ENCODE peak calls at places on chromosomes 3 and 15, in six cellular contexts. U, L, Y, P, D and O are unnamed samples.

GRCh38 chr3:101567528-101568317 is 6.1 kb downstream of the TRMT10C start:
- DNase-seq in D (no peak), U (no peak), P (no peak), L (no peak), Y (no peak), O (peak)

GRCh38 chr3:152021951-152022461 is 148.6 kb downstream of the SUCNR1 start:
- DNase-seq in Y (no peak), P (peak), D (no peak), U (no peak), L (no peak), O (peak)

GRCh38 chr3:105523496-105523895 is 156.8 kb downstream of the ALCAM start:
- DNase-seq in P (peak), D (no peak), U (no peak), Y (peak), L (no peak), O (no peak)

GRCh38 chr15:48185527-48185926 is 5.9 kb upstream of the CTXN2 start:
- DNase-seq in L (no peak), P (no peak), Y (no peak), D (no peak), U (no peak), O (no peak)

GRCh38 chr3:31161889-31162288 is 267.4 kb upstream of the GADL1 start:
- DNase-seq in Y (no peak), L (no peak), U (no peak), D (no peak), P (peak), O (no peak)

GRCh38 chr15:82952156-82953081 is at the start of gene HOMER2:
- DNase-seq in D (peak), Y (no peak), U (no peak), L (no peak), P (no peak), O (no peak)

GRCh38 chr3:150751781-150752263 is 11.1 kb downstream of the SIAH2 start:
- DNase-seq in D (no peak), P (no peak), Y (no peak), U (no peak), L (no peak), O (no peak)

GRCh38 chr3:101780661-101781060 is 1.6 kb downstream of the NXPE3 start:
- DNase-seq in D (no peak), Y (peak), L (no peak), P (peak), U (peak), O (no peak)

GRCh38 chr3:49346797-49347251 is 7.0 kb upstream of the USP4 start:
- DNase-seq in D (no peak), U (no peak), P (peak), Y (no peak), L (no peak), O (no peak)

GRCh38 chr3:65758871-65759598 is 279.7 kb downstream of the MAGI1 start:
- DNase-seq in D (no peak), L (no peak), U (no peak), P (peak), Y (no peak), O (no peak)
- H3K4me3 ChIP-seq in D (no peak), L (no peak), U (no peak), P (no peak), Y (no peak), O (no peak)

DNA sequence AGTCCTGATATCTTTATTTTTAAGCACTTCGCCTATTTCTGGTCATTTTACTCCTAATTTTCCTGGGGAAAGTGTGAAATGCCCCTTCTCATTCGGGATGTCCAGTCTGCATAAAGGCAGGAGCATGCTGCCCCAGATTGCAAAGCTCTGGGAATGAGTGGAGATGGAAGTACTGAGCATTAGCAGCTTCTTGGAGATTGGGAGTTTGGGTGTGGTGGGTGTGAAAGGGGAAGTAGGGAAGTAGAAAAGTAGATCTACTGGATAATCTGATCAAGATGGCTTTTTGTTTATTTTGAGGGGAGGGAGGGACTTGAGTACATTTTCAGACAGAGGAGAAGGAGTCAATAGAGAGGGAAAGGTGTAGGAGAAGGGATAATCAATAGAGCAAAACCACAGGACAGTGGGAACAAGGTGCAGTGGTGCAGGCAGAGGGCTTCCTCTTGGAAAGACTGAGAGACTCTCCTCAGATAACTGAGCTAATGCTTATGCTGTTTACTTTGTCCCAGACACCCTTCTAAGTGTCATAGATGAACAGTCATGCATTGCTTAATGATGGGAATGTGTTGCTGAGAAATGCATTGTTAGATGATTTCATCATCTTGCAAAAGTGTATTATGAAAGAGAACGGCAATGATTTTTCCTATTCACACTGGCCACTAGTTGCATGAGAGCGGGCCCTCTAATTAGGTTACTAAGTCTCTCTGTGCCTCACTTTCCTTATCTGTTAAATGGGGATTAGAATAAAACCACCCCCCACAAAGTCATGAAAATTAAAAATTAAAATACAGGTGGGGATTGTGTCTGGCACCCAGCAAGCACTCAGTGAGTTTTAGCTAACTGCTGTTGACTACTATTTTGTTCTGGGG is 45.5 kb downstream of the PHLDB2 start:
- DNase-seq in P (peak), U (peak), Y (peak), D (no peak), L (no peak), O (no peak)
- TF ChIP-seq CTCF in P (peak), U (no peak), Y (peak), D (peak), L (no peak), O (no peak)

DNA sequence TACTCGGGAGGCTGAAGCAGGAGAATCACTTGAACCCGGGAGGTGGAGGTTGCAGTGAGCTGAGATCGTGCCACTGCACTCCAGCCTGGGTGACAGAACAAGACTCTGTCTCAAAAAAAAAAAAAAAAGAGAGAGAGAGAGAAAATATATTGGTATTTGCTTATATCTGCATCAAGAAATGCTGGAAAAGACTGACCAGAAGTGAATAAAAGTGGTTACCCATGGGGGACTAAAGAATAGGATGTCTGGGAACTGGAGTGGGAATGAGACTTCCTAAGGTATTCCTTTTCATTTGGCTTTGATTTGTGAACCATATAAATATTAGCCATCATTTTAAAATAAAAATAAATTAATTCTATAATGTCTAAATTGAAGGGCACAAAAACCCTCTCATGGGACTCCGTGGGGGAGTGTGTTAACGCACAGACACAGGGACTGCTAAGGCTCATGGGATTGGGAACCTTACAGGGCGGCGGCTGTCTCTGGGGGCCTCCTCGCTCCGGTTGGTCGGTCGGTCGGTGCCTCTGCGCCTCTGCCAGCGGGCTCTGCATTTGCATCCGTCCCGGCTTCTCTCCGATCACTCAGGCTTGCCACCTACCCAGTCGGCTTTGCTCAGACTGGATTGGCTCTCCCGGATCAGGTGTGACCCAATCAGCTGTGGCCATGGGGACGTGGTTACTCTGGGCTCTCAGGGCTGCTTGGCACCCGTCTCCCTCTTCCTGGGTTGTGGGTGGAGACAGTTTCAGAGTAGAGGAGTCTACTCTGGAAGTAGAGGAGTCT is 12.7 kb upstream of the TSPAN3 start:
- DNase-seq in U (no peak), D (peak), Y (no peak), P (peak), L (peak), O (no peak)
- H3K4me3 ChIP-seq in U (no peak), D (peak), Y (no peak), P (peak), L (peak), O (no peak)

GRCh38 chr3:46705751-46706572 is 4.8 kb downstream of the TMIE start:
- DNase-seq in L (no peak), Y (no peak), U (peak), P (peak), D (no peak), O (peak)
- TF ChIP-seq CTCF in L (no peak), Y (peak), U (peak), P (no peak), D (peak), O (peak)

GRCh38 chr15:52146776-52147175 is 34.2 kb upstream of the BCL2L10 start:
- DNase-seq in P (no peak), L (no peak), D (no peak), U (no peak), Y (no peak), O (no peak)

GRCh38 chr15:52148409-52148808 is 35.8 kb upstream of the BCL2L10 start:
- DNase-seq in Y (no peak), P (no peak), D (no peak), L (no peak), U (no peak), O (no peak)

GRCh38 chr15:52151353-52151752 is 38.8 kb upstream of the BCL2L10 start:
- DNase-seq in Y (no peak), U (no peak), P (no peak), D (no peak), L (no peak), O (no peak)

GRCh38 chr15:52150878-52151277 is 38.3 kb upstream of the BCL2L10 start:
- DNase-seq in U (no peak), D (no peak), Y (no peak), P (no peak), L (no peak), O (no peak)

DNA sequence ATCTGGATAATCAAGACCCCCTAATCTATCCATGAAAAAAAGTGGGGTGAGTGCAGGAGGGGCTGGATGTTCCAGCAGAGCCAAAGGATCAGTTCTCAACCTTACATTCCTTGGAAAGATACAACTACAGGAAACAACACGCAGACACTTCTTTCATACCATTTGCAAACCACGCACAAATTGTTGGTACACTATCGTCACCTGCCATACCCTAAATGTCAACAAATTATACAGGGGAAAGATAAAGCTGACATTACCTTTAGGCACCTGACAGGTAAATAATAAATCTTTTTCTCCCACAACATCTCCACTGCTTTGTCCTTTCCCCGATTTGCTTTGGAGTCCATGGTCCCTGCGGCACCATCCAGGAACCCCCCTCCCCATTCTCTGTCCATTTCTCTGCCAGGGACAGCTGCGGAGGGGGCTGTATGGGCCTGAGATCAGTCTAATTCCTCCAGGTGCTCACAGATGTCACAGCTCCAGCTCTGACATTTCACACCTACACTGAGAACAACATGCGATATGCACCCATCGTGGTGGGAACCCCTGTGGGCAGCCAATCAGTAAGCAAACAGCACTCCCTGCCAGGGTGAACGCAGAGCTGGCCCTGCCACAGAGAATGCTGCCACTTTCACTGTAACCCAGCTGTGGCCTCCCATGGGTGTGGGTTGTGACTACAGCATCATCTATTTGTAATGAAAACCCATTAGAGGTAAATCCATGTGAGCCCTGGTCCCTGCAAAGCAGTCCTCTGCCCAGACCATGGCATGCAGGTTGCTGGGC is 37.7 kb upstream of the BCL2L10 start:
- DNase-seq in U (no peak), D (no peak), Y (no peak), L (no peak), P (no peak), O (no peak)
- H3K4me3 ChIP-seq in U (no peak), D (no peak), Y (no peak), L (no peak), P (no peak), O (no peak)

DNA sequence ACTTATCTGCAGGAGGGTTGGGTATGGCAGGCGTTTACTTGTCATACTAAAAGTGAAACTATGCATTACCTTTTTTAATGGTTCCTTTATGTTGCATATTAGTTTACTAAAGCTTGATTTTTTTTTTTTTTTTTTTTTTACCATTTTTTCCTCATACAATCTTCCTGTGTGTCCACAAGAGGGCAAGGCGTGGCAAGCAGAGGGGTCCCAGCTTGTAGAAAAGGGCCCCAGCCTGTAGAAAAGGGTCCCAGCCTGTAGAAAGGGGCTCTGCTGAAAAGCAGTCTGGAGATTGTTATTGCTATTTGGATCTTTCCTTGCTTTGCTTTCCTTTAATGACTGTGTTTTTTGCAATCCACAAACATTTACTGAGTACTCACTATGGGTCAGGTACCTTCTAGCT is 21.9 kb downstream of the MKRN2 start:
- DNase-seq in D (no peak), P (no peak), Y (no peak), U (no peak), L (no peak), O (no peak)
- TF ChIP-seq CTCF in D (peak), P (peak), Y (peak), U (peak), L (peak), O (no peak)

DNA sequence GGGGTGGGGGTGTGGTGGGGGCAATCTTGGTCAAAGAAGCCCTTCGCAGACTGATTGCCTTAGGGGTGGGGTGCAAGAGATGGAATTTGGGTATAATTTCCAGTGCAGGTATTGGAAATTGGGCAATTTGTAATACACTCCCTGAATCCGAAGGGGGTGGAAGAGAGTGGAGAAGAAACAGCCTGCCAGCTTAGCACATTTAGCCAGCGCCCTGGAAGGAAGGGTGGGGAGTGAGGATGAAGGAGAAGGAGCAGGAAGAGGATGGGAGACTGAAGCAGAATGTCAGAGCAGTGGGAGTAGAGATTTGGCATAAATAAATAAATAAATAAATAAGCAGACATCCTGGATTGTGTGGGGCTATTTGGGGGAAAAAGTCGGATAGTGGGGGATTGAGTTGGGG is 1.6 kb downstream of the GAP43 start:
- DNase-seq in P (no peak), L (no peak), D (no peak), Y (no peak), U (no peak), O (no peak)
- H3K4me3 ChIP-seq in P (no peak), L (no peak), D (no peak), Y (no peak), U (no peak), O (no peak)

GRCh38 chr3:44529927-44530326 is 25.1 kb upstream of the ZKSCAN7 start:
- DNase-seq in D (no peak), U (no peak), L (no peak), Y (no peak), P (peak), O (no peak)
- TF ChIP-seq CTCF in D (peak), U (peak), L (no peak), Y (peak), P (peak), O (peak)

GRCh38 chr3:39056151-39056550 is 4.3 kb downstream of the WDR48 start:
- DNase-seq in L (no peak), Y (no peak), P (peak), D (no peak), U (no peak), O (no peak)
- H3K4me3 ChIP-seq in L (no peak), Y (no peak), P (peak), D (no peak), U (no peak), O (no peak)

DNA sequence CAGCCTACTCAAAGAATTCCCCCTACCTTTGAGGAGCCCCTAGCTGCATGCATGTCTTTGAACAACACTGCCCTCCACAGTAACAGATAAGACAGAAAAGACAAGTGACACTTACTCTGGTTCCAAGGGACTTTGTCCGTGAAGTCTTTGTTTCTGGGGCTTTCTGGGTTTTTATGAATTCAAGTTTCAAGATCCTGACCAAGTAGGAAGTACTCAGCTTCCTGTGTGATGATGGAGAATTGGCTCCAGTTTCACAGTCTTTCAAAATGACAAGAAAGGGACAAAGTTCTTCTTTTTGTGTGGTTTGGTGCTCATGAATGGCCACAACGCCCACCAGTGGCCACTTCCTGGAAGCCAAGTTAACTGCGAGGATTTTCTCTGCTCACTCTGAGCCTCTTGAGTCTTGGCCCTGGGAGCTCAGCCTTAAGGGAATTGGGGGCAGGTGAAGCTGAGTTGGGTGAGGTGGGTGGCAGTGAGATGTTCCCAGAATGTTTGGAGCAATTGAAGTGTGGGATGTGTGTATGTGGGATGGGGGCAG is at the start of gene CCR1:
- DNase-seq in D (peak), U (no peak), P (peak), L (peak), Y (no peak), O (no peak)
- TF ChIP-seq CTCF in D (peak), U (peak), P (peak), L (no peak), Y (peak), O (peak)